ENCODE peak calls at places on chromosomes 16 and 17, in five cellular contexts. C, S, T, N and P are unnamed samples.

GRCh38 chr17:62703269-62703775 is 75.9 kb downstream of the MRC2 start:
- DNase-seq in S (peak; percentile 53), C (no peak), N (no peak), T (peak; percentile 40), P (no peak)

GRCh38 chr17:69716571-69716970 is 302.1 kb downstream of the MAP2K6 start:
- DNase-seq in N (no peak), S (no peak), T (no peak), C (no peak), P (no peak)

GRCh38 chr16:66296591-66296990 is 69.9 kb upstream of the CDH5 start:
- DNase-seq in C (no peak), T (no peak), S (no peak), N (peak; percentile 9), P (no peak)

GRCh38 chr17:55996826-55997225 is 156.4 kb upstream of the ANKFN1 start:
- DNase-seq in T (no peak), S (peak; percentile 4), N (no peak), C (no peak), P (no peak)

GRCh38 chr17:38741853-38742421 is 6.2 kb downstream of the PCGF2 start:
- DNase-seq in N (no peak), S (no peak), T (no peak), C (no peak), P (no peak)

GRCh38 chr17:55496094-55496881 is 15.0 kb downstream of the SMIM36 start:
- DNase-seq in C (no peak), N (no peak), T (peak; percentile 69), S (peak; percentile 67), P (peak; percentile 98)

GRCh38 chr16:47463771-47464624 is 2.9 kb downstream of the PHKB start:
- DNase-seq in T (no peak), C (no peak), S (no peak), N (no peak), P (no peak)

GRCh38 chr16:15031179-15031578 is 24.7 kb downstream of the NTAN1 start:
- DNase-seq in S (no peak), C (no peak), T (no peak), N (peak; percentile 19), P (no peak)

GRCh38 chr16:29230671-29231091 is 175.8 kb downstream of the NPIPB11 start:
- DNase-seq in C (no peak), S (peak; percentile 58), N (peak; percentile 71), T (no peak), P (no peak)

GRCh38 chr17:36931697-36932382 is 5.4 kb upstream of the LHX1 start:
- DNase-seq in T (no peak), C (no peak), N (peak; percentile 35), S (no peak), P (no peak)

GRCh38 chr16:66442502-66443268 is 15.6 kb downstream of the BEAN1 start:
- DNase-seq in N (no peak), T (no peak), C (no peak), S (no peak), P (no peak)

GRCh38 chr16:35431829-35432663 is 1972.6 kb downstream of the TP53TG3F start:
- DNase-seq in C (no peak), N (no peak), S (no peak), T (no peak), P (no peak)

GRCh38 chr16:66247516-66248089 is 118.9 kb upstream of the CDH5 start:
- DNase-seq in T (peak; percentile 73), N (no peak), S (peak; percentile 71), C (no peak), P (no peak)

GRCh38 chr16:483351-484075 is 44.0 kb upstream of the CAPN15 start:
- DNase-seq in T (peak; percentile 44), S (peak; percentile 17), C (peak; percentile 65), N (no peak), P (no peak)
- H3K23ac ChIP-seq in T (no peak overlapping the region), S (no peak overlapping the region), C (no peak overlapping the region), N (no peak overlapping the region), P (no peak overlapping the region)

GRCh38 chr16:3948378-3948995 is 68.0 kb upstream of the CREBBP start:
- DNase-seq in S (no peak), C (no peak), N (no peak), T (no peak), P (no peak)

GRCh38 chr16:3949946-3950342 is 69.4 kb upstream of the CREBBP start:
- DNase-seq in T (no peak), N (no peak), C (no peak), S (no peak), P (no peak)

GRCh38 chr16:3950343-3951193 is 70.1 kb upstream of the CREBBP start:
- DNase-seq in N (no peak), S (peak; percentile 99), C (no peak), T (peak; percentile 64), P (no peak)

GRCh38 chr16:3946604-3947180 is 66.2 kb upstream of the CREBBP start:
- DNase-seq in N (no peak), T (no peak), S (no peak), C (no peak), P (no peak)

DNA sequence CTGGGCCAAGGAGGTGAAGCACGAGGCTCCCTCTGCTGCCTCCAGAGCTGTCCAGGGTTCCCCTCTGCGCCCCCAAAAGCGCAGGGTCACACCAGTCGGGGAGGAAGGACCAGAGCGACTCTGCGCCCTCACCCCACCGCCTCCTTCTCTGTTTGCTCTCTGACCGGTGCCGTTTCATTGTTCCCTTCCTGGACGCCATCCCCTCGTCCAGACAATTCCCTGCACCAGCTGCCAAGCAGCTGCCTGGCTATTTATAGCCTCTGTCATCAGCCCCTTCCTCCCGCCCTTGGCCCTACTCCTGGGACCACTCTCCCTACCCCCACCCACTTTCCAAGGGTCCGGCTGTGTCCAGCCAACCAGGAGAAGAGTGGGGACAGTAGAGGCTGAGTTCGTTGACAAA is 68.8 kb upstream of the CREBBP start:
- DNase-seq in S (no peak), N (no peak), T (no peak), C (no peak), P (no peak)
- H3K27ac ChIP-seq in S (peak overlapping the region; percentile 61), N (no peak overlapping the region), T (no peak overlapping the region), C (no peak overlapping the region), P (no peak overlapping the region)

GRCh38 chr16:79714440-79714839 is 113.9 kb upstream of the MAF start:
- DNase-seq in T (no peak), C (no peak), N (no peak), S (no peak), P (no peak)

GRCh38 chr16:79713609-79714309 is 113.2 kb upstream of the MAF start:
- DNase-seq in T (no peak), N (no peak), C (no peak), S (no peak), P (no peak)

GRCh38 chr16:79715088-79715487 is 114.6 kb upstream of the MAF start:
- DNase-seq in N (no peak), C (no peak), S (no peak), T (no peak), P (no peak)

GRCh38 chr16:79717324-79717848 is 116.8 kb upstream of the MAF start:
- DNase-seq in T (peak; percentile 22), C (no peak), N (no peak), S (no peak), P (no peak)

GRCh38 chr16:79716645-79717323 is 116.2 kb upstream of the MAF start:
- DNase-seq in C (no peak), S (no peak), N (no peak), T (peak; percentile 57), P (no peak)
- H3K23ac ChIP-seq in C (no peak overlapping the region), S (no peak overlapping the region), N (no peak overlapping the region), T (no peak overlapping the region), P (no peak overlapping the region)

GRCh38 chr16:71794943-71795342 is 13.7 kb downstream of the AP1G1 start:
- DNase-seq in T (no peak), S (no peak), N (no peak), C (no peak), P (no peak)
- H3K27ac ChIP-seq in T (no peak overlapping the region), S (peak overlapping the region; percentile 22), N (no peak overlapping the region), C (no peak overlapping the region), P (no peak overlapping the region)

GRCh38 chr16:76535-77272 is 1.3 kb upstream of the MPG start:
- DNase-seq in C (no peak), T (peak; percentile 96), N (no peak), S (peak; percentile 95), P (peak; percentile 46)

GRCh38 chr16:77273-77806 is 685 bp upstream of the MPG start:
- DNase-seq in T (peak; percentile 88), N (peak; percentile 71), S (peak; percentile 61), C (no peak), P (peak; percentile 62)

GRCh38 chr16:79146-80054 is 1.4 kb downstream of the MPG start:
- DNase-seq in T (peak; percentile 86), N (no peak), C (no peak), S (peak; percentile 73), P (no peak)

GRCh38 chr16:77807-78443 is at the start of gene MPG:
- DNase-seq in N (peak; percentile 79), T (peak; percentile 83), S (peak; percentile 72), C (peak; percentile 52), P (peak; percentile 72)

DNA sequence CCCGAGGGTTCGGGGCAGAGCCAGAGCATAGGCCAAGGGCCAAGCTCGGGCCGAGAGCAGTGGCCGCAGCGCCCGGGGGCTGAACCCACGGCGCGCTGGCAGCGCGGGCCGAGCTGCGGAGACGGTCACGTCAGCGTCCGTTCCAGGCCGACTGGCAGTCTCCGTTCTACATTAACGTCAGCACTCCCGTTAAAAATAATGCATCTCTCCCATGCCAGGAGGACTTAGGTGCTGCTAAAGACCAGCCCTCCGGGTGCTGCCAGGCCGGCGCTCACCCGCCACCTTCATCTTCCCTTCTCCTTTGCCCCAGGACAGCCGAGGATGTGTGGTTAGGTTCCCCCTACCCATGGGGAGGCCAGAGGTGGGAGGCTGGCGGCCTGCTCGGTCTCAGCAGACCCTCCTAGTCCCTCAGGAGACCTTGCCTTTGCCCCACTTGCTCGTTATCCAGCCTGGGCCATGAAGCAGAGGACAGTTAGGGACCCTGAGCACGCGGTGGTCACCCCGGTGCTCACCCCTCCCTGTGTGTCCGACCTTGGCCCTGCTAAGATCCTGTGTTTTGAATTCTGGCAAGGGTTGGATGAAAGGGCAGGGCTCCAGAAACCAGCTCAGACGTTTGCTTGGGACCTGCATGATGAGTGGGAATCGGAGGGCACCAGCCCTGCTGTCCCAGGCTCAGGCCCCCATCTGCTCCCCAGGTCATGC is 570 bp downstream of the MPG start:
- DNase-seq in C (no peak), N (no peak), T (peak; percentile 66), S (peak; percentile 52), P (no peak)
- H3K23ac ChIP-seq in C (peak overlapping the region; percentile 87), N (no peak overlapping the region), T (peak overlapping the region; percentile 96), S (peak overlapping the region; percentile 80), P (no peak overlapping the region)

GRCh38 chr16:19884611-19885455 is at the start of gene GPRC5B:
- DNase-seq in N (peak; percentile 63), S (peak; percentile 25), C (no peak), T (peak; percentile 49), P (peak; percentile 61)

GRCh38 chr16:19882641-19883040 is 2.0 kb downstream of the GPRC5B start:
- DNase-seq in C (no peak), T (no peak), N (peak; percentile 48), S (no peak), P (no peak)

GRCh38 chr16:19885456-19886060 is 910 bp upstream of the GPRC5B start:
- DNase-seq in N (peak; percentile 37), C (no peak), S (no peak), T (no peak), P (no peak)

GRCh38 chr16:19883296-19883951 is 1.2 kb downstream of the GPRC5B start:
- DNase-seq in S (peak; percentile 25), C (no peak), T (peak; percentile 51), N (peak; percentile 64), P (no peak)

GRCh38 chr16:19884021-19884485 is 595 bp downstream of the GPRC5B start:
- DNase-seq in N (peak; percentile 44), T (peak; percentile 20), S (no peak), C (no peak), P (no peak)
- H3K27ac ChIP-seq in N (no peak overlapping the region), T (no peak overlapping the region), S (no peak overlapping the region), C (no peak overlapping the region), P (no peak overlapping the region)